ENCODE peak calls at places on chromosomes 6 and 20, in four cellular contexts. D, B, L and N are unnamed samples.

GRCh38 chr20:44997171-44997570 is 30.9 kb downstream of the STK4 start:
- DNase-seq in B (no peak), D (no peak), L (no peak), N (no peak)

GRCh38 chr6:11934638-11935037 is 77.5 kb upstream of the HIVEP1 start:
- DNase-seq in D (no peak), L (no peak), B (no peak), N (no peak)

GRCh38 chr6:158262755-158263154 is 49.5 kb upstream of the TULP4 start:
- DNase-seq in D (no peak), L (no peak), B (no peak), N (no peak)

GRCh38 chr6:47097092-47097945 is 55.2 kb upstream of the ADGRF1 start:
- DNase-seq in L (peak; percentile 3), B (peak; percentile 89), D (peak; percentile 61), N (peak; percentile 53)

GRCh38 chr6:134174790-134175531 is 122.5 kb upstream of the SLC2A12 start:
- DNase-seq in D (peak; percentile 93), L (peak; percentile 50), B (peak; percentile 87), N (peak; percentile 77)

GRCh38 chr6:26175428-26176181 is 88.4 kb downstream of the HFE start:
- DNase-seq in D (peak; percentile 60), L (no peak), B (peak; percentile 72), N (no peak)

GRCh38 chr6:15090145-15090579 is 155.7 kb upstream of the JARID2 start:
- DNase-seq in D (no peak), L (no peak), B (no peak), N (no peak)

GRCh38 chr20:44917399-44917798 is 7.5 kb downstream of the PABPC1L start:
- DNase-seq in D (no peak), L (no peak), B (no peak), N (no peak)

GRCh38 chr6:97850458-97851218 is 567.6 kb upstream of the MMS22L start:
- DNase-seq in B (no peak), D (no peak), L (no peak), N (no peak)

GRCh38 chr6:107340881-107341280 is 118.5 kb downstream of the PDSS2 start:
- DNase-seq in D (no peak), B (no peak), L (no peak), N (no peak)

GRCh38 chr6:148493374-148493773 is 150.7 kb downstream of the SASH1 start:
- DNase-seq in L (no peak), D (no peak), B (no peak), N (no peak)

GRCh38 chr20:42219005-42219404 is 600.8 kb upstream of the CHD6 start:
- DNase-seq in L (no peak), B (no peak), D (no peak), N (no peak)

GRCh38 chr20:35776513-35777101 is 4.8 kb downstream of the PHF20 start:
- DNase-seq in B (no peak), D (peak; percentile 17), L (no peak), N (no peak)

GRCh38 chr6:56637640-56638039 is 5.0 kb downstream of the DST start:
- DNase-seq in L (peak; percentile 7), B (peak; percentile 67), D (no peak), N (no peak)

GRCh38 chr20:53654932-53655674 is 61.5 kb upstream of the ZNF217 start:
- DNase-seq in B (no peak), D (no peak), L (no peak), N (no peak)

GRCh38 chr20:50843331-50844276 is 48.7 kb downstream of the BCAS4 start:
- DNase-seq in B (no peak), D (no peak), L (no peak), N (no peak)

GRCh38 chr6:45599053-45599452 is 221.3 kb upstream of the SUPT3H start:
- DNase-seq in D (no peak), L (no peak), B (no peak), N (no peak)

GRCh38 chr6:113558966-113559365 is 298.2 kb upstream of the MARCKS start:
- DNase-seq in D (no peak), B (no peak), L (no peak), N (no peak)

GRCh38 chr6:75802366-75802765 is 53.3 kb downstream of the MYO6 start:
- DNase-seq in L (no peak), D (no peak), B (no peak), N (no peak)

GRCh38 chr6:97445406-97445805 is 162.4 kb upstream of the MMS22L start:
- DNase-seq in D (no peak), L (no peak), B (no peak), N (no peak)

GRCh38 chr6:11425431-11425871 is 112.1 kb upstream of the TMEM170B start:
- DNase-seq in D (no peak), L (no peak), B (peak; percentile 92), N (no peak)

GRCh38 chr6:90121982-90122381 is 174.7 kb downstream of the BACH2 start:
- DNase-seq in L (no peak), B (no peak), D (no peak), N (no peak)

GRCh38 chr20:35942243-35942642 is 12.1 kb downstream of the SCAND1 start:
- DNase-seq in D (no peak), L (no peak), B (no peak), N (no peak)

GRCh38 chr20:1423625-1424106 is 30.8 kb upstream of the FKBP1A start:
- DNase-seq in L (no peak), B (peak; percentile 92), D (peak; percentile 44), N (peak; percentile 65)

GRCh38 chr6:159910342-159910741 is 19.6 kb downstream of the MAS1 start:
- DNase-seq in B (no peak), D (no peak), L (no peak), N (no peak)

GRCh38 chr6:21915707-21916399 is 322.3 kb downstream of the SOX4 start:
- DNase-seq in D (no peak), B (no peak), L (no peak), N (no peak)

GRCh38 chr6:79138146-79138545 is 60.1 kb upstream of the PHIP start:
- DNase-seq in L (no peak), B (no peak), D (no peak), N (no peak)

GRCh38 chr20:15654208-15654649 is 919.0 kb downstream of the KIF16B start:
- DNase-seq in B (peak; percentile 68), L (peak; percentile 43), D (peak; percentile 20), N (peak; percentile 44)

GRCh38 chr20:20363449-20364015 is 4.4 kb upstream of the INSM1 start:
- DNase-seq in D (no peak), B (no peak), L (no peak), N (peak; percentile 74)

GRCh38 chr6:75196051-75196743 is 9.7 kb downstream of the COL12A1 start:
- DNase-seq in D (no peak), L (no peak), B (no peak), N (no peak)

GRCh38 chr6:127215931-127216330 is 50.7 kb upstream of the RNF146 start:
- DNase-seq in B (peak; percentile 28), L (no peak), D (no peak), N (no peak)

GRCh38 chr20:496126-496696 is 33.9 kb upstream of the TBC1D20 start:
- DNase-seq in D (no peak), L (no peak), B (no peak), N (no peak)

GRCh38 chr20:38150595-38151170 is 14.4 kb downstream of the TGM2 start:
- DNase-seq in B (no peak), D (no peak), L (no peak), N (no peak)
- TF ChIP-seq ATF3 in B (no peak), D (no peak), L (no peak), N (no peak)

DNA sequence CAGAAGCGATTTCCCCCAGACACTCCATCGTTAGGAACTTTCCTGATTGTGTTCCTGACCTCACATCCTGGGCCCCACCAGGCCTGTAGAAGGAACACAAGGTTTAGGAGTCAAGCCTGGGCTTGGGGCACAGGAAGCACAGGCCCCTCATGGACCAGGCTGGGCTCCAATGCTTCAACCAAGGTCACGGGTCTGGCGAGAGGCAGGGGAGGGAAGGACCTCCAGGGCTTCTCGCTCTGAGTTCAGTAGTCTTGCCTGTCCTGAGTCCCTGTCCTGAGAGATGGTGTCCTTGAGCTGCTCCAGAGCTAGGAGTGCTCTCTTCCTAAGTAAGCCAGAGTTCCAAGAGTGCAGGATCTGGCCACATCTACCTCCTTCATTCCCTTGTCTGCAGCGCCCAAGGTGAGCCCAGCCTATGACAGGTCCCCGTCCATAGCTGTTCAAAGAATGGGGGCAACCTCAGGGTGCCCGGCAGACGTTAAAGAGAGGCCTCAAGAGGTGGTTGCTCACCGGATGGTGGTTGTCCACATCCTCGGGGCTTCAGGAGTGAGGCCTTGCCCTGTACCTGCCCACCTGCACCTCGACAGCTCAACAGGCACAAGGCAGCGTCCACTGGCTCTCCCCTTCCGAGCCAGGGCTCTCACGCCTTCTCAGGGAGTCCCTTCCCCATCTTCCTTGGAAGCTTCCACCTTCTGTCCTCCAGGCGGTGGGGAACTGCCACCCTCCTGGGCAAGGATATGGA is 1.6 kb upstream of the TUBB1 start:
- DNase-seq in L (no peak), B (no peak), D (no peak), N (no peak)
- TF ChIP-seq CBX5 in L (no peak), B (no peak), D (no peak), N (no peak)

DNA sequence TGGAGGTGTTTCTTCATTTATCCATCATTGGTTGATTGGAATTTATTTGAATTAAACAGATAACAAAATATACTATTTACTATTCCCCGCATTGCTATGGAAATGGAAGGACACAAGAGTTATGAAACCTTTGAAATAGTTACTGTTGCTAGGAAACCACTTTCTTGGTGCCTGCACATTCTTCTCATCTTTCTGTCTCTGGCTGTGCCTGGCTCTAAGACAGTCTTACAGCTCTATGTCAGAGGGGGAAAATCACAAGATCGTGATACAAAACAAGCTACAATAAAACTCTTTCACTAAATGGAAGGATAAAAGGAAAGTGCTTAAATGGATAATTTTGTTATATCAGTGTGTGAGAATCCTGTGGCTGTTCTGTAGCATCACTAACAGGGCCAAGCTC is 453.0 kb downstream of the LMBRD1 start:
- DNase-seq in L (no peak), B (no peak), D (no peak), N (no peak)
- TF ChIP-seq ATF3 in L (no peak), B (no peak), D (no peak), N (no peak)

DNA sequence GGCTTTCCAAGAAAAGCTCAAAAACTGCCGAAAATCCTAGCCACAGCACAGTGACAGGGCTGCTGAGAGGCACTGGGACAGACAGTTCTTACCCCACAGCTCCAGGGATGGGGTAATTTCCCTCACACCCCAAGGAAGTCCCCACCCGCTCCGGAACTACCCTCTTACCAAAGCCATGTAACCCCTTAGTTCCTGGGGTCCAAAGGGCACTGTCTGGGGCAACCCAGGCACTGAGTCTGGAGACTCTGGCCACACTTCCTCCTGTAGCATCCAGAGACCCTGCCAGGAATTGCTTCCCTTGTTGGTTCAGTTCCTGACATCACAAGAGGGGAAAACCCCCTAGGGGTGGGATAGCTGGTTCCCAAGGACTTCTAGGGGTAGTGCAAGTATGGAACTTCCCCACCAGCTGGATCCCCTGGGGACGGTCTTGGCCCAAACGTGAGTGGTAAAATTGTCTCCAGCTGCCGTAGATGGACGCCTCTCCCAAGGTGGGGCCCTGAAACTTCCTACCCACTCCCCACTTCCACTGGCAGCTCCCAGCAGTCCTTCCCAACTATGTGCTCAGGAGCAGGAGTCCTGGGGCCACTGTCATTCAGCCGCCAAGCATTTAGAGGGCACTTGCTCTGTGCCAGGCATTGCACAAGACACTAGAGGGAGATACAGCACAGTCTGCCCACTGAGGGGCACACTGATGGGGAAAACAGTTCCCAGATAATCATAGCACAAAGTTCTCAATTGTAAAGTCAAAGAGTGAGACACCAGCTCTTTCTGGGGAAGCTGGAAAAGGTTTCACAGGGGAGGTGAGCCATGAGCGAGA is 17.3 kb upstream of the HCK start:
- DNase-seq in B (no peak), L (no peak), D (no peak), N (no peak)
- TF ChIP-seq CBX5 in B (no peak), L (no peak), D (no peak), N (no peak)